ENCODE peak calls at places on chromosomes 6 and 20, in four cellular contexts. E, F, K and S are unnamed samples.

GRCh38 chr20:44109951-44110361 is 77.0 kb downstream of the JPH2 start:
- DNase-seq in E (no peak), F (no peak), K (no peak), S (no peak)

GRCh38 chr6:140225587-140226438 is 851.4 kb upstream of the CITED2 start:
- DNase-seq in E (no peak), K (no peak), F (no peak), S (no peak)

GRCh38 chr6:77264970-77265369 is 198.3 kb downstream of the HTR1B start:
- DNase-seq in K (no peak), E (no peak), F (no peak), S (no peak)

GRCh38 chr6:105384004-105384403 is 18.9 kb downstream of the PREP start:
- DNase-seq in F (no peak), E (no peak), K (no peak), S (peak; percentile 68)

GRCh38 chr6:125546827-125547226 is 202.6 kb upstream of the HEY2 start:
- DNase-seq in F (no peak), E (no peak), K (no peak), S (no peak)

GRCh38 chr20:17992224-17992637 is 23.4 kb downstream of the MGME1 start:
- DNase-seq in K (no peak), E (no peak), F (no peak), S (no peak)

GRCh38 chr20:199996-200395 is 10.5 kb upstream of the DEFB128 start:
- DNase-seq in K (no peak), E (no peak), F (no peak), S (no peak)

GRCh38 chr20:6162239-6162638 is 39.4 kb upstream of the FERMT1 start:
- DNase-seq in K (no peak), E (no peak), F (no peak), S (no peak)

GRCh38 chr6:75493400-75494064 is at the start of gene FILIP1:
- DNase-seq in K (no peak), F (no peak), E (no peak), S (no peak)

GRCh38 chr20:34316191-34316814 is 13.1 kb upstream of the AHCY start:
- DNase-seq in E (no peak), F (no peak), K (no peak), S (no peak)

GRCh38 chr6:16392010-16392409 is 153.6 kb downstream of the GMPR start:
- DNase-seq in K (no peak), E (no peak), F (no peak), S (no peak)

GRCh38 chr6:156379946-156380707 is 397.1 kb upstream of the ARID1B start:
- DNase-seq in E (no peak), F (peak; percentile 35), K (no peak), S (no peak)

GRCh38 chr6:10223841-10224240 is 191.0 kb downstream of the TFAP2A start:
- DNase-seq in F (no peak), E (no peak), K (no peak), S (no peak)

GRCh38 chr6:22250486-22250885 is 46.4 kb downstream of the PRL start:
- DNase-seq in K (no peak), E (no peak), F (no peak), S (no peak)

GRCh38 chr6:15431762-15432495 is 186.1 kb downstream of the JARID2 start:
- DNase-seq in E (peak; percentile 75), F (no peak), K (no peak), S (no peak)

GRCh38 chr6:4253604-4254211 is 118.3 kb upstream of the ECI2 start:
- DNase-seq in K (no peak), E (no peak), F (no peak), S (no peak)

GRCh38 chr6:143884161-143884560 is 19.9 kb downstream of the ZC2HC1B start:
- DNase-seq in E (no peak), K (no peak), F (no peak), S (no peak)

GRCh38 chr6:116279232-116280160 is at the start of gene TSPYL1:
- DNase-seq in K (peak; percentile 97), F (peak; percentile 97), E (peak; percentile 97), S (peak; percentile 96)
- TF ChIP-seq CTCF in K (no peak), F (peak; percentile 18), E (no peak), S (no peak)

DNA sequence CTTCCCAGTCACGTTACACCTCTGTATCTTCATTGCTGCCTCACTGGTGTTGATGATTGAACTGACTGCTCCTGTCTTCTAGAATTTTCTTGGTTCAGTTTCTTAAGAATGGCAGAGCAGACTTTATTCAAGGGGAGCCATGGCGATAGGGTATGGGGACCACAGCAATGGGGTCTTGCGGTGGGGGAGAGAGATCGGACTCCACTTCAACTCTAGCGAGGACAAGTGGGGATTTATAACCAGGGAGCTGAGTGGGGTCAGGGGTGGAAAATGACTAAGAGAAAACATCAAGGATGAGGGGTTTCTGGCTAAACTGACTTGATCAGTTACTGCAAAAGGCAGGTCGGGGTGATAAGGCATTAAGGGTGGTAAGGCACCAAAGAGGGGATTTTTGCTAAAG is 156.4 kb downstream of the CD83 start:
- DNase-seq in F (no peak), K (no peak), E (no peak), S (no peak)
- H3K4me1 ChIP-seq in F (no peaks in the 10 kb centered on the region), K (peaks cover 17% of the 10 kb centered on the region), E (peaks cover 21% of the 10 kb centered on the region), S (peaks cover 4% of the 10 kb centered on the region)

DNA sequence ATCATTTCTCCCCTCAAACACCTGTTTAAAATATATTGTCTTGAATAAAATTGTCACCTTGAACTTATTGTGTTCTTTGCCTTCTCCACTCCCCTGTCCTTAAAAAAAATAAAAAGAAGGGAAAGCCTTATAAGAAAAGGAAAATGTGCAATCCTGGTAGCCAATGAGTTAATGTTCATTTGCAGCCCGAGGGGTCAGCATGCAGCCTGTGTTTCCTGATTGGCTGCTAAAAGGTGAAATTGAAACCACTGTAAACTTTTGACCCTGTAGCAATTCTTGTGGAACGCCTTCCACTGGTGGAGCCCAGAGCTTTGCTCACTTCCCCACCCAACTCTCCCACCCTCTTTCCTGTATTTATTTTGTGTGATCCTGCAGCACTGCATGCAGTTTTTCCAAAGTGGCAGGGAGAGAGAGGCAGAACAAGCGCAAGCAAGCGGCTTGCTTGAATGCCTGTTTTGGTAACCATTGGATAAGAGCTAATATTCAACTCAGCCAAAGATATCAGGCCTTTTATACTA is 74.9 kb downstream of the NCOA3 start:
- DNase-seq in K (peak; percentile 61), E (no peak), F (no peak), S (peak; percentile 55)
- H3K4me3 ChIP-seq in K (no peak overlapping the region), E (no peak overlapping the region), F (peak overlapping the region; percentile 33), S (no peak overlapping the region)

DNA sequence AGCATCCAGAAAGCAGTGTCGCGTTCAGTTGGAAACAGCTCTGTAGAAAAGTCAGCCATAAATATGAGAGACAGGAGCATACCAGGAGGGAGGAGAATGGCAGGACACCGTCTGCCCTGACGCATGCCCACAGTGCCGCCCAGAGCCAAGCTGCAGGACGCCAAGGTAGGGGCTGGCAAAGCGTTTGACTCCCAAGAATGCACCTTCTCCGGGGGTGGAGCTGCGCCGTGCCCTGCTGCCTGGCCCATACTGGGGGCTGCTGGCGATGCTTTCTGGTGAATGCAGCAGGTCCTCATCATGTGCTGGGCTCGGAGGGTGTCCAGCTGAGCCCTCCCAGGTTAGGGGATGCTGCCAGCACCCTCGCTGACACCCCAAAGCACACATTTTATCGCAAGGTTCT is 349.8 kb downstream of the CDH4 start:
- DNase-seq in F (no peak), K (no peak), E (no peak), S (no peak)
- TF ChIP-seq CTCF in F (no peak), K (no peak), E (no peak), S (no peak)

DNA sequence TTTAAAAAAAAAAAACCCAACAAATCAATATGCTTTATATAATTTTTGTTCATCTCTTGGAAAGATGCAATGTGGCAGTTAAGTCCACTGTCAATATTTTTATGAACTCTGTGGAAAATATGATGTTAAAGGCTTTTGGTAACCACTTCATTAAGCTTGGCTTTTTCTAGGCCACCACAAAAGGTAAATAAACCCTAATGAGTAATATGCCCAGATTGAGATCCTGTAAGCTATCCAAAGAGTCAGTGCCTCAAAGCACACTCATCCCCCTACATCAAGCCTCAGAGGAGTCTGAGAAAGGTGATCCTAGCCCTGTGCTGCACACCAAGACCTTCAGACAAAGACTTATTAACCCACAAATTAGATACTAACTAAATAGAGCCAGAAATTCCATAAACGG is 121.1 kb downstream of the CDC5L start:
- DNase-seq in K (no peak), F (no peak), E (no peak), S (no peak)
- H3K4me1 ChIP-seq in K (no peaks in the 10 kb centered on the region), F (no peaks in the 10 kb centered on the region), E (no peaks in the 10 kb centered on the region), S (no peaks in the 10 kb centered on the region)

DNA sequence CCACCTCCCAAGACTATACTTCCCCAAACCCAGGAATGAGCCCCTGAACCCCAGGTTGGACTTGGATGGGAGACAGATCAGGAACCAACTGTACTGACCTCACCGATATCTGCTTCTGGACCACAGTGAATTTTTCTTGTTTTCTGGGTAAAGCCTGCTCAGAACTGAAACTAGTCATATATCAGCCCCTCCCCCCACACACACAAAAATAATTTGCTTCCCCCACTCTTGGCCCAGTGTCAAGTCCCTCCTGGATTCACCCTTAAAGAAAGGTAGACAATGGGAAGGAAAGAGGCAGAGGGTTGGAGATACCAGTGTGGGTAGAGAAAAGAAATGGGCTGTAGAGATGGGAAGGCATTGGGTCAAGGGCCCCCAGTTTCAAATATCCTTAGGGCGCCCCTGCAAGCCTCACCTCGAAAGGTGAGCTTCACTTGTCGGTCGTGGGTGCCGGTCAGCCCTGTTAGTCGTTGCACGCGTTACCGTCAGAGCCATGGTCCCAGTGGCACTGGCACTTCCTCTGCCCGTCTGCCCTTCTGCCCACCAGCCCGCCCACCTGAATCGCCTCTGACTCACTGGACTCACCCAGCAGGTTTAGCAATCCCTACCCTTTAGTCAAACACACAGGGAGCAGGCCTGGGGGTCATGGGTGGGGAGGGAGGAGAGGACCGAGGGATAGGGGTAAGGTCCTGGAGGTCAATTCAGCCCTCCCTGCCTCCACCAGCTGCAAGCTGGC is 8.5 kb upstream of the SPAG4 start:
- DNase-seq in K (no peak), F (no peak), E (peak; percentile 85), S (no peak)
- H3K4me3 ChIP-seq in K (no peak overlapping the region), F (no peak overlapping the region), E (no peak overlapping the region), S (no peak overlapping the region)